ENCODE peak calls at places on chromosomes 11 and 22, in five cellular contexts. L, V, F, J and T are unnamed samples.

GRCh38 chr22:30201970-30202369 is 44.6 kb downstream of the LIF start:
- DNase-seq in L (no peak), V (no peak), F (no peak), J (no peak), T (no peak)

GRCh38 chr11:116791002-116791812 is 472 bp downstream of the APOA5 start:
- DNase-seq in L (peak; percentile 92), V (peak; percentile 62), F (no peak), J (peak; percentile 86), T (peak; percentile 93)

GRCh38 chr11:71977743-71978418 is 20.8 kb upstream of the IL18BP start:
- DNase-seq in L (peak; percentile 36), V (no peak), F (no peak), J (peak; percentile 52), T (no peak)

GRCh38 chr11:96033054-96033453 is 109.1 kb upstream of the MTMR2 start:
- DNase-seq in L (no peak), V (no peak), F (no peak), J (no peak), T (no peak)

GRCh38 chr22:46857142-46857825 is 94.8 kb downstream of the TBC1D22A start:
- DNase-seq in L (no peak), V (no peak), F (no peak), J (no peak), T (no peak)

GRCh38 chr11:66419825-66420224 is 1.0 kb upstream of the NPAS4 start:
- DNase-seq in L (peak; percentile 56), V (no peak), F (no peak), J (no peak), T (peak; percentile 84)

GRCh38 chr11:72552399-72552910 is 118.1 kb upstream of the CLPB start:
- DNase-seq in L (no peak), V (no peak), F (no peak), J (no peak), T (no peak)

GRCh38 chr11:121235057-121235456 is 57.5 kb upstream of the SC5D start:
- DNase-seq in L (no peak), V (no peak), F (no peak), J (no peak), T (no peak)

GRCh38 chr11:78564037-78564888 is 10.4 kb downstream of the NARS2 start:
- DNase-seq in L (peak; percentile 15), V (peak; percentile 54), F (no peak), J (peak; percentile 81), T (no peak)

GRCh38 chr11:96390403-96390830 is 604 bp downstream of the JRKL start:
- DNase-seq in L (no peak), V (no peak), F (no peak), J (no peak), T (no peak)

GRCh38 chr11:21465920-21466319 is 727.0 kb upstream of the ANO5 start:
- DNase-seq in L (no peak), V (no peak), F (no peak), J (no peak), T (no peak)

GRCh38 chr11:91859666-91860065 is 365.0 kb upstream of the FAT3 start:
- DNase-seq in L (no peak), V (no peak), F (no peak), J (no peak), T (no peak)

GRCh38 chr11:132874638-132875037 is 657.7 kb downstream of the OPCML start:
- DNase-seq in L (no peak), V (no peak), F (no peak), J (peak; percentile 30), T (no peak)

GRCh38 chr22:45942787-45943493 is 34.0 kb downstream of the WNT7B start:
- DNase-seq in L (no peak), V (no peak), F (no peak), J (no peak), T (no peak)

GRCh38 chr22:18987765-18988164 is 51.7 kb upstream of the PRODH start:
- DNase-seq in L (peak; percentile 36), V (no peak), F (no peak), J (peak; percentile 42), T (no peak)

GRCh38 chr11:59173080-59173963 is 1.4 kb downstream of the DTX4 start:
- DNase-seq in L (peak; percentile 72), V (no peak), F (no peak), J (peak; percentile 73), T (no peak)

GRCh38 chr11:86486261-86487030 is 111.8 kb downstream of the CCDC81 start:
- DNase-seq in L (no peak), V (no peak), F (no peak), J (peak; percentile 38), T (no peak)

GRCh38 chr22:23034621-23035556 is 35.4 kb upstream of the GNAZ start:
- DNase-seq in L (no peak), V (no peak), F (peak; percentile 7), J (no peak), T (no peak)

GRCh38 chr11:12196335-12196734 is 85.9 kb downstream of the MICAL2 start:
- DNase-seq in L (no peak), V (no peak), F (no peak), J (no peak), T (no peak)

DNA sequence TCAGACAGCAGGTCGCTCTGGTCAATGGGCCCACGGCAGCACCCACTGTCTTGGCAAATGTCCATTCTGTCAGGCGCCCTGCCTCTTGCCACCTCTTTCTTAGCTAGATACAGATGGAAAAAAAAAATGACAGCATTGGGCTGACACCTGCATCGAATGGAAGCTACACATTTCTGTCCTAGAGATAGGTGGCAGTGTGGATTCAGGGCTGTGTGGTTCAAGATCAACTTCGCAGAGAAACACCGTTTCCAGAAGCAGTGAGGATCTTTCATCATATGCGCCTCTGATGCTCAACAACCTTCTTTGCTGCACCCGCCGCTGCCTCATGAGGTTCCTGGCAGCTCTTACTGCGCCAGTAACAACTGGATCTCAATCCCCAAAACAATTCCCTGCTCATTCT is 236.3 kb downstream of the KIRREL3 start:
- DNase-seq in L (no peak), V (no peak), F (no peak), J (no peak), T (no peak)
- TF ChIP-seq CTCF in L (no peak), V (no peak), F (peak; percentile 12), J (peak; percentile 12), T (no peak)

GRCh38 chr11:103339485-103339857 is 230.2 kb downstream of the DYNC2H1 start:
- DNase-seq in L (no peak), V (no peak), F (no peak), J (no peak), T (no peak)

DNA sequence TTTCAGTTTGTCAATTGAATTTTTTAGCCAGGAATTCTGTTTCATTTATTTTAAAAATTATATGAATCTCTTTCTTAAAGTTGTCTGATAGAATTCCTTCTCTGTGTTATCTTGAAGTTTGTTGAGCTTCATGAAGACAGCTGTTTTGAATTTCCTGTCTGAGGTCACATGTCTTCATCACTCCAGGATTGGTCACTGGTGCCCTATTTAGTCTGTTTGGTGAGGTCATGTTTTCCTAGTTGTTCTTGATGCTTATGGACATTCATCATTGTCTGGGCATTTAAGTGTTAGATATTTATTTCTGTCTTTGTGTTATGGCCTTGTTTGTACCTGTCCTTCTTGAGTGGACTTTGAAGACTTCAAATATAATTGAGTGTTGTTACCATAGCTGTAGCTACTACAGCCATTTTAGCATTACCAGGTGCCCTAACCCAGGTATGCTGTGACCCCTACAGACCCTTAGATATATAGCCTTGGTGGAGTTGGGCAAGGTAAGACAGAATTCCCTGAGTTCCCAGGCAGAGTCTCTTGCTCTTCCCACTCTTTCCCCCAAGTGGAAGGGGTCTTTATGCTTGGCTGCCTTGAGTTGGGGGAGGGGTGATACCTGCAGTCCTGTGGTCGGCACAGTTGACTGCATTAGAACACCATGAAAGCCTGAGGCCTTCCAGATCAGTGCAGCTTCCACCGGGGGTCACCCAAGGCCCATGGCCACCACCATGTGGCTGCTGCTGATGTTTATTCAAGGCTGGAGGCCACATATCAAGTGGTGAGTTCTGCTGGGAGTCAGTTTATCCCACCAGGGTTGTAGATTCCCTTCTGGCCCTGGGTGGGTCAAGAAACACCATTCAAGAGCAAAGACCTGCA is 229.6 kb downstream of the DYNC2H1 start:
- DNase-seq in L (peak; percentile 6), V (no peak), F (no peak), J (peak; percentile 13), T (no peak)
- TF ChIP-seq CTCF in L (no peak), V (no peak), F (peak; percentile 5), J (peak; percentile 10), T (peak; percentile 2)

GRCh38 chr22:38467904-38468760 is at the start of gene KDELR3:
- DNase-seq in L (peak; percentile 71), V (no peak), F (no peak), J (peak; percentile 92), T (no peak)
- TF ChIP-seq CTCF in L (peak; percentile 27), V (no peak), F (peak; percentile 28), J (peak; percentile 37), T (no peak)

DNA sequence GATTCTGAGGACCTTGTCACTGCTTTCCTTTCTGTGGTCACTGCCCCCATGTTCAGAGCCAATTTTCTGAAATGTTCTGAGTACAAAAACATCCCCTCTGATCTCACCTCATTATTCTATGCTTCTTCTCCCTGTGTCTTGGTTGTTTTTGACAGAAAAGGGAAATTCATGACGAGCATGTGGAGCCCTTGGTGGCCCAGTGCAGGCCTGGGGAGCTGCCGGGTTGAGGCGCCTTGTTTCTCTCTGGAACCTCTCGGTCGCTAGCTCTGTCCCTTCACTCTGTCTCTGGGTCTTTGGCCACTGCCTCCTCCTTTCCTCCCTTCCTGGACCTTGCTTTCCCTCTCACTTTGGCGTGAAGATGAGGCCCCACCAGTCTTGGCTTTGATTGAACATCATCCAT is 63.0 kb upstream of the THY1 start:
- DNase-seq in L (no peak), V (no peak), F (no peak), J (no peak), T (no peak)
- TF ChIP-seq CTCF in L (no peak), V (no peak), F (no peak), J (no peak), T (no peak)